ENCODE peak calls at places on chromosome 9, in five cellular contexts. W, V, H, B and X are unnamed samples.

GRCh38 chr9:93686127-93686879 is 109.9 kb downstream of the PHF2 start:
- DNase-seq in W (no peak), V (no peak), B (no peak), H (no peak), X (no peak)

GRCh38 chr9:87580941-87581438 is 83.3 kb downstream of the DAPK1 start:
- DNase-seq in V (no peak), B (no peak), W (no peak), H (no peak), X (no peak)

GRCh38 chr9:107635803-107636174 is 146.2 kb upstream of the KLF4 start:
- DNase-seq in H (no peak), B (no peak), W (no peak), V (no peak), X (no peak)

GRCh38 chr9:5518937-5519319 is 8.6 kb downstream of the PDCD1LG2 start:
- DNase-seq in B (no peak), W (no peak), H (no peak), V (no peak), X (no peak)

GRCh38 chr9:2817987-2818386 is 25.9 kb downstream of the PUM3 start:
- DNase-seq in V (no peak), H (no peak), B (no peak), W (peak), X (peak)

GRCh38 chr9:10806873-10807272 is 194.1 kb upstream of the PTPRD start:
- DNase-seq in B (no peak), H (no peak), V (no peak), W (no peak), X (no peak)

GRCh38 chr9:115989816-115990215 is 163.8 kb upstream of the PAPPA start:
- DNase-seq in H (no peak), B (no peak), V (no peak), W (no peak), X (no peak)

GRCh38 chr9:21506910-21507795 is 25.0 kb upstream of the IFNE start:
- DNase-seq in H (peak), W (peak), B (no peak), V (no peak), X (peak)

GRCh38 chr9:106619211-106619610 is 243.8 kb upstream of the ZNF462 start:
- DNase-seq in B (no peak), H (no peak), W (no peak), V (no peak), X (no peak)

GRCh38 chr9:89364664-89365531 is 46.6 kb downstream of the SECISBP2 start:
- DNase-seq in V (no peak), H (no peak), W (no peak), B (no peak), X (no peak)

GRCh38 chr9:99833735-99834134 is 12.1 kb downstream of the NR4A3 start:
- DNase-seq in W (no peak), B (no peak), H (no peak), V (no peak), X (no peak)

GRCh38 chr9:98539954-98540353 is 168.8 kb downstream of the GABBR2 start:
- DNase-seq in V (no peak), W (no peak), H (no peak), B (no peak), X (no peak)

GRCh38 chr9:121182437-121182836 is 19.2 kb downstream of the RAB14 start:
- DNase-seq in V (no peak), B (no peak), W (no peak), H (no peak), X (no peak)

GRCh38 chr9:121735065-121735791 is 83.8 kb downstream of the DAB2IP start:
- DNase-seq in W (peak), B (peak), V (peak), H (peak), X (no peak)

GRCh38 chr9:90107021-90107771 is 502.4 kb downstream of the GADD45G start:
- DNase-seq in B (no peak), H (no peak), W (no peak), V (no peak), X (no peak)

GRCh38 chr9:98993570-98993945 is 49.9 kb downstream of the COL15A1 start:
- DNase-seq in W (no peak), H (no peak), V (no peak), B (no peak), X (no peak)

GRCh38 chr9:91033802-91034201 is 232.2 kb downstream of the SYK start:
- DNase-seq in W (no peak), V (no peak), B (peak), H (no peak), X (no peak)

GRCh38 chr9:71690058-71690691 is 78.1 kb downstream of the CEMIP2 start:
- DNase-seq in V (no peak), H (no peak), B (no peak), W (no peak), X (no peak)

GRCh38 chr9:129175825-129176633 is 2.0 kb downstream of the IER5L start:
- DNase-seq in B (peak), V (peak), W (peak), H (peak), X (no peak)

GRCh38 chr9:121718063-121718462 is 66.6 kb downstream of the DAB2IP start:
- DNase-seq in B (peak), W (no peak), H (no peak), V (no peak), X (no peak)

GRCh38 chr9:138072161-138072842 is 194.7 kb downstream of the CACNA1B start:
- DNase-seq in W (no peak), H (no peak), B (no peak), V (peak), X (no peak)

GRCh38 chr9:121226186-121226585 is 24.5 kb upstream of the RAB14 start:
- DNase-seq in B (no peak), V (no peak), H (no peak), W (no peak), X (no peak)

GRCh38 chr9:6938447-6938846 is 180.7 kb downstream of the KDM4C start:
- DNase-seq in B (no peak), V (no peak), H (peak), W (peak), X (peak)

GRCh38 chr9:130872912-130873503 is 23.6 kb downstream of the QRFP start:
- DNase-seq in H (no peak), W (no peak), V (no peak), B (no peak), X (no peak)

GRCh38 chr9:134396825-134397224 is 70.6 kb downstream of the RXRA start:
- DNase-seq in B (no peak), V (no peak), H (no peak), W (no peak), X (no peak)

GRCh38 chr9:70438341-70438924 is 24.0 kb upstream of the KLF9 start:
- DNase-seq in W (no peak), B (no peak), V (no peak), H (no peak), X (peak)

GRCh38 chr9:131997779-131998178 is 81.9 kb downstream of the MED27 start:
- DNase-seq in W (no peak), V (no peak), H (no peak), B (no peak), X (no peak)

GRCh38 chr9:33924978-33925797 is 108.2 kb downstream of the UBE2R2 start:
- DNase-seq in W (no peak), H (no peak), V (no peak), B (peak), X (no peak)

GRCh38 chr9:9998491-9999287 is 614.1 kb downstream of the PTPRD start:
- DNase-seq in H (no peak), V (no peak), W (no peak), B (no peak), X (no peak)

GRCh38 chr9:121156263-121156731 is 45.4 kb downstream of the RAB14 start:
- DNase-seq in W (peak), V (no peak), H (peak), B (no peak), X (no peak)

GRCh38 chr9:111036068-111036789 is 2.0 kb downstream of the LPAR1 start:
- DNase-seq in H (no peak), W (no peak), V (no peak), B (peak), X (no peak)

GRCh38 chr9:121620777-121621437 is 30.5 kb upstream of the DAB2IP start:
- DNase-seq in H (no peak), V (no peak), B (no peak), W (no peak), X (no peak)

GRCh38 chr9:93007529-93008058 is 50.9 kb upstream of the SUSD3 start:
- DNase-seq in V (no peak), B (no peak), H (no peak), W (no peak), X (no peak)

GRCh38 chr9:96168882-96169281 is 133.1 kb downstream of the HSD17B3 start:
- DNase-seq in H (no peak), W (no peak), V (no peak), B (no peak), X (no peak)

GRCh38 chr9:133809335-133809734 is 71.2 kb upstream of the SARDH start:
- DNase-seq in H (no peak), W (no peak), V (no peak), B (no peak), X (no peak)

GRCh38 chr9:115207003-115207837 is 89.3 kb upstream of the TNC start:
- DNase-seq in B (no peak), W (no peak), H (no peak), V (no peak), X (no peak)

GRCh38 chr9:83469722-83470121 is 68.5 kb downstream of the FRMD3 start:
- DNase-seq in B (no peak), W (no peak), V (no peak), H (no peak), X (no peak)

GRCh38 chr9:95874303-95874988 is 1.0 kb upstream of the ERCC6L2 start:
- DNase-seq in V (no peak), H (no peak), B (no peak), W (no peak), X (no peak)

DNA sequence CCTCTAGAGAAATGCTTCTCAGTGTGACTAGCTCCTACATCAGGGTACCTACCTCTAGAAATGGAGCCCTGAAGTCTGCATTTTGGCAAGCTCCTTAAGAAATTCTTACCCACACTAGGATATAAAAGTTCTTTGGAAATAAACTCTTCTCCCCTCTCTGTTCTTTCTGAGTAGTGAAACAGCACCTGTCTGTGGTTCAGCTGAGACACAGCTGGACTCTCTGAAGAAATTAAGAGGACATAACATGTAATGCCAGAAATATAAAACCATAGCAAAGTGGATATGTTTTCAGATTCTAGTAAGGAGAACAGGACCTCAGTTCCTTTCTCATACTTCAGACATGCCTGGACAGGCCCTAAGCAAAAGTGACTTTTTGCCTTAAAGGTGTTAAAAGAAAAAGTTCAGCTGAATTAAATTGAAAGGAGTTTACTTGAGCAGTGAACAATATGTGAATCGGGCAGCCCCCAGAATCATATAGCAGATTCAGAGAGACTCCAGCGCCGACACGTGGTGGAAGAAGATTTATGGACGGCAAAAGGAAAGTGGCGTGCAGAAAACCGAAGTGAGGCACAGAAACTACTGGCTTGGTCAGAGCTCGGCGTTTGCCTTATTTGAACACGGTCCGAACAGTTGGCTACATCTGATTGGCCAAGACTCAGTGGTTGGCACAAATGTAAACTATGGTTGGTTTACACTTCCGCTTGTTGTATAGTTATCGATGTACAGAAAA is 64.5 kb downstream of the PRKACG start:
- DNase-seq in H (no peak), V (no peak), B (no peak), W (no peak), X (no peak)
- TF ChIP-seq CTCF in H (no peak), V (no peak), B (no peak), W (no peak), X (peak)

DNA sequence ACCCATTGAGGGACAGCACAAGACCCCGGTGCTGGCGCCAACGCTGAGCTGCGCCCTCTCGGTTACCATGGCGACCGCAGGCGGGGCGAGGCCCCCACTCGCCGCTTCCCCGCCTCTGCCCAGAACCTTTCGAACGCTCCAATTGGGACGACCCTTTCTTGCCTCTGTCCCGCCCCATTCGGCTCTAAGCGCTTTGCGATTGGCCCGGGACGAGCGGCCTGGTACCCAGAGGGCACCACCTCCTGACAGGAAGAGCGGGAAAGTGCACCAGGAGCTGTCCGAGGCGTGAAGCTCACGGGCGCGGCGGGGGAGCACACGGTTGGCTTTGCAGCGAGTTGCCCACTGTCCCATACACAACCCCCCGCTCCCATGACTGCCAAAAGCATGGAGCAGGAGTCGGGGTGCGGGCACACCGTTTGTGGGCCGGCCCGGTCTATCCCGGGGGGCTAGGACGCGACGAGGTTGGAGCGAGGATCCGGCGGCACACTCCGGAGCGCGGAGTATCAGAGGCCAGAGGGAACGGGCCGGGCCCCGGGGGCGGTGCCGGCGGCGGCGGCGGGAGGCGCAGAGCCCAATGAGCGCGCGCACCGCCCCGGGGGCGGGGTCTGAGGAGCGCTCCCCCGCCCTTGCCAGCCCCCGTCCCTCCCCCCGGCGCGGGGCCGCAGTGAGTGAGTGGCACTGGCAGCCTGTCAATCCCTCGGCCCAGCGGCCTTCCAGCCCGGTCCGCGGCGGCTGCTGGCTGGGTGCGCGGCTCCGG is 978 bp upstream of the PBX3 start:
- DNase-seq in H (peak), B (peak), W (peak), V (peak), X (peak)
- TF ChIP-seq CTCF in H (no peak), B (no peak), W (no peak), V (no peak), X (no peak)

GRCh38 chr9:112717669-112718331 is at the start of gene INIP:
- DNase-seq in H (peak), W (peak), V (peak), B (peak), X (peak)
- TF ChIP-seq CTCF in H (peak), W (peak), V (no peak), B (no peak), X (no peak)

GRCh38 chr9:135961277-135961705 is at the start of gene UBAC1:
- DNase-seq in H (peak), W (peak), V (peak), B (peak), X (peak)
- TF ChIP-seq CTCF in H (peak), W (no peak), V (no peak), B (no peak), X (peak)

GRCh38 chr9:37002413-37003217 is 31.5 kb downstream of the PAX5 start:
- DNase-seq in W (no peak), H (no peak), B (peak), V (no peak), X (no peak)

GRCh38 chr9:36997414-36997813 is 36.7 kb downstream of the PAX5 start:
- DNase-seq in B (no peak), H (no peak), W (no peak), V (no peak), X (no peak)

GRCh38 chr9:37001461-37001860 is 32.6 kb downstream of the PAX5 start:
- DNase-seq in B (no peak), V (no peak), H (no peak), W (no peak), X (no peak)

GRCh38 chr9:37002036-37002412 is 32.0 kb downstream of the PAX5 start:
- DNase-seq in V (no peak), W (no peak), B (no peak), H (no peak), X (no peak)

DNA sequence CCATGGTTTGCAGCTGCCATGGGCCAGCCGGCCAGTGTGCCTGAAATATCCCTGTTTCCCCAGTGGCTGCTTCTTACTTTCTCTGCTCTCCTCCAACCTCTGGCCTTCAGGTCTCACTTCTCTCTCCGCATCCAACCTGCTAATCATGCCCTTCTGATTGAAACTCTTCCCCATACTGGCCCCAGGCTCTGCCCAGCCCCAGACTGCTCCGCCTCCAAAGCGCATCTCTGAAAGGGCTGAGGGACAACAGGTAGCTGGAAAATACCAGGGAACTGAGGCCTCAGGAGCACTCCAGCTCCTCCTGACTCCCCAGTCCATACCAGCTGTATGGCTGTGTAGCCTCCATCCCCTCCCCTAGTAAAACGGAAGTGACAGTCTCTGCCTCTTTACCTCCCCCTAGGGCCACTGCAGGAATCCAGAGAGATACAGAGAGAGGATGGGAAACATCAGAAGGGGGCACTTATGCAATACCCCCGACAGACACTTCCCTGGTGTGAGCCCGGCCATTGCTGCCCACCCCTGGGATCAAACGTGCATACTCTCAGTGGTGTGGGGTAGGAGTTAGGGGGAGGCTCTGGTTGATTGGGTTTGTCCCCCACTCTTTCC is 34.2 kb downstream of the PAX5 start:
- DNase-seq in B (no peak), W (no peak), V (no peak), H (no peak), X (no peak)
- TF ChIP-seq CTCF in B (no peak), W (no peak), V (no peak), H (no peak), X (no peak)

DNA sequence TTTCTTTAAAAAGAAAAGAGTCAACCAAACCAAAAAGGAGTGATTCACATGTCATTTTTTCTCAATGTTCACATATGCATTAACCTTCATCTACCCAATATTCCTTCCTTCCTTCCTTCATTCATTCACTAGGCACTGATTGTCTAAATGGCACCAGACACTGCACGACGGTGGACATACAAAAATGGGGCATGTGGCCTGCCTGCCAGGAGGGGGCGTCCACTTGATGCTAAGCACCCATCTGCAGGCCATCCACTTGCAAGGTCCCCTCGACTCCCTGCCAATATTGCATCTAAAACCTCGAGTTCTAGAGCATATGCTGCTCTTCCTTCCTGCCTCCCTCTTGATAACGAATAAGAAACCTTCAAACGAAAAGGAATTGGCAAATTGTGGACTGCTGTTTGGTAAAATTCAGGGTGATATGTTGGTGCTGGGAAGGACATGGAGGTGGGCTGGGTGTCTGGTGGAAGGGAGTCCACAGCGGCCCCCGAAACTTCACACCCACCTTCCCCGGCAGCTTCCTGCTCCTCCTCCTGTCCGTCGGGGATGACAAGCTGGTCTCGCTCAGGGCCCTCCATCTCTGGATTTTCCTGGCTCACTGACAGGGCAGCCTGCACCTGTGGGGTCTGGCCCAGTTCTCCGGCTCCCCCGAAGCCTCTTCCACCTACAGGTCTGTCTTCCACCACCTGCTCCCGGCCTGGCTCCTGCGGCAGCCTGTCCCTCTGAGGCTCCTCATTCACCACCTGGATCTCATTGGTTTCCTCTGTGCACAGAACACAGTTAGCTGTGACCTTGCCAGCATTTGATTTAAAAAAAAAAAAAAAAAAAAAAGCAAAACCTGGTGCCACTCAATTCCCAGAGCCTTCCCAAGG is 64.3 kb downstream of the GOLM1 start:
- DNase-seq in V (no peak), W (no peak), H (no peak), B (peak), X (peak)
- TF ChIP-seq CTCF in V (peak), W (peak), H (peak), B (peak), X (peak)